ENCODE peak calls at places on chromosomes 1 and 21, in nine cellular contexts. Z, H, N, R, B, O, V, C and T are unnamed samples.

GRCh38 chr1:18001725-18002124 is 105.9 kb upstream of the IGSF21 start:
- DNase-seq in Z (no peak), H (no peak), N (no peak), R (no peak), B (no peak), O (no peak), V (no peak), C (no peak), T (no peak)

GRCh38 chr1:200471739-200472138 is 61.9 kb upstream of the ZNF281 start:
- DNase-seq in Z (no peak), H (no peak), N (no peak), R (no peak), B (no peak), O (no peak), V (no peak), C (no peak), T (no peak)

GRCh38 chr1:216425577-216425976 is 2.3 kb upstream of the USH2A start:
- DNase-seq in Z (peak; percentile 8), H (no peak), N (no peak), R (no peak), B (no peak), O (no peak), V (peak; percentile 91), C (no peak), T (peak; percentile 2)

GRCh38 chr1:85200367-85200869 is 398 bp downstream of the SYDE2 start:
- DNase-seq in Z (peak; percentile 8), H (peak; percentile 83), N (no peak), R (peak; percentile 42), B (peak; percentile 42), O (peak; percentile 64), V (peak; percentile 69), C (no peak), T (no peak)

GRCh38 chr1:184672013-184672726 is 82.5 kb downstream of the EDEM3 start:
- DNase-seq in Z (no peak), H (no peak), N (no peak), R (no peak), B (no peak), O (no peak), V (no peak), C (no peak), T (no peak)

GRCh38 chr1:156281281-156282142 is 1.1 kb downstream of the SMG5 start:
- DNase-seq in Z (peak; percentile 69), H (no peak), N (no peak), R (peak; percentile 76), B (no peak), O (peak; percentile 95), V (peak; percentile 54), C (peak; percentile 34), T (peak; percentile 55)

GRCh38 chr1:61085191-61086086 is 3.1 kb downstream of the NFIA start:
- DNase-seq in Z (no peak), H (no peak), N (no peak), R (no peak), B (no peak), O (no peak), V (no peak), C (no peak), T (no peak)

GRCh38 chr21:45516071-45516670 is 26.1 kb downstream of the SLC19A1 start:
- DNase-seq in Z (no peak), H (peak; percentile 36), N (no peak), R (no peak), B (no peak), O (no peak), V (no peak), C (no peak), T (no peak)

GRCh38 chr1:2596530-2597333 is 10.2 kb downstream of the PRXL2B start:
- DNase-seq in Z (no peak), H (peak; percentile 32), N (no peak), R (no peak), B (no peak), O (peak; percentile 51), V (peak; percentile 48), C (no peak), T (no peak)

GRCh38 chr1:53934170-53934765 is 11.2 kb downstream of the IFT25 start:
- DNase-seq in Z (no peak), H (no peak), N (no peak), R (no peak), B (no peak), O (no peak), V (no peak), C (no peak), T (no peak)

GRCh38 chr1:220834155-220834870 is 44.9 kb upstream of the HLX start:
- DNase-seq in Z (no peak), H (no peak), N (no peak), R (no peak), B (no peak), O (no peak), V (peak; percentile 27), C (no peak), T (no peak)

GRCh38 chr1:92291372-92291999 is 7.3 kb downstream of the GLMN start:
- DNase-seq in Z (no peak), H (peak; percentile 53), N (peak; percentile 33), R (peak; percentile 34), B (peak; percentile 30), O (peak; percentile 67), V (peak; percentile 78), C (peak; percentile 42), T (peak; percentile 77)

GRCh38 chr1:230376296-230376695 is 49.8 kb downstream of the PGBD5 start:
- DNase-seq in Z (no peak), H (no peak), N (no peak), R (no peak), B (no peak), O (no peak), V (no peak), C (no peak), T (no peak)

GRCh38 chr1:8314346-8315280 is 3.3 kb upstream of the SLC45A1 start:
- DNase-seq in Z (peak; percentile 69), H (peak; percentile 94), N (peak; percentile 18), R (peak; percentile 91), B (peak; percentile 86), O (peak; percentile 36), V (peak; percentile 81), C (peak; percentile 55), T (peak; percentile 77)

GRCh38 chr1:206470692-206471414 is 577 bp downstream of the IKBKE start:
- DNase-seq in Z (no peak), H (peak; percentile 84), N (no peak), R (peak; percentile 86), B (peak; percentile 51), O (peak; percentile 78), V (no peak), C (peak; percentile 82), T (peak; percentile 90)